ENCODE peak calls at places on chromosomes 11 and 22, in six cellular contexts. N, X, K, I, V and F are unnamed samples.

GRCh38 chr22:27107824-27108223 is 450.4 kb downstream of the MIAT start:
- DNase-seq in X (peak), N (no peak), V (peak), I (peak), K (no peak), F (no peak)

GRCh38 chr22:37242395-37242918 is 1.6 kb downstream of the RAC2 start:
- DNase-seq in V (peak), X (peak), I (peak), K (peak), N (no peak), F (peak)

GRCh38 chr22:46737976-46738641 is at the start of gene CERK:
- DNase-seq in X (peak), N (peak), K (peak), V (peak), I (peak), F (peak)

GRCh38 chr11:56700242-56700918 is 1.5 kb downstream of the OR9G1 start:
- DNase-seq in X (no peak), N (no peak), I (no peak), K (no peak), V (no peak), F (no peak)

GRCh38 chr22:18091916-18092526 is 14.2 kb downstream of the PEX26 start:
- DNase-seq in X (no peak), N (no peak), I (peak), V (peak), K (peak), F (peak)

GRCh38 chr22:42901790-42902508 is 44.9 kb upstream of the ARFGAP3 start:
- DNase-seq in N (no peak), V (peak), X (no peak), I (no peak), K (no peak), F (peak)

GRCh38 chr11:77019976-77020591 is 14.1 kb upstream of the B3GNT6 start:
- DNase-seq in I (no peak), N (no peak), V (no peak), K (no peak), X (peak), F (no peak)

GRCh38 chr11:27055065-27055682 is 14.6 kb downstream of the BBOX1 start:
- DNase-seq in I (no peak), N (no peak), K (no peak), X (peak), V (no peak), F (no peak)

GRCh38 chr11:124800226-124800929 is at the start of gene MSANTD2:
- DNase-seq in X (peak), I (peak), K (peak), V (peak), N (peak), F (peak)

GRCh38 chr22:45216133-45217003 is 24.3 kb downstream of the KIAA0930 start:
- DNase-seq in K (no peak), V (peak), X (no peak), I (peak), N (no peak), F (no peak)

GRCh38 chr11:19187880-19188279 is 13.9 kb downstream of the CSRP3 start:
- DNase-seq in I (no peak), X (peak), K (no peak), N (no peak), V (no peak), F (no peak)

GRCh38 chr11:78742430-78742829 is 167.8 kb upstream of the NARS2 start:
- DNase-seq in N (no peak), I (peak), K (no peak), X (peak), V (peak), F (no peak)

GRCh38 chr11:820655-821512 is 2.2 kb downstream of the PNPLA2 start:
- DNase-seq in K (no peak), N (no peak), V (peak), X (peak), I (peak), F (no peak)

GRCh38 chr22:32794449-32795213 is 6.9 kb upstream of the TIMP3 start:
- DNase-seq in K (no peak), X (peak), V (no peak), I (no peak), N (no peak), F (no peak)

GRCh38 chr11:111409915-111410314 is 30.8 kb upstream of the POU2AF1 start:
- DNase-seq in V (no peak), N (no peak), X (no peak), K (no peak), I (no peak), F (peak)

GRCh38 chr22:20782083-20782482 is 8.2 kb downstream of the SERPIND1 start:
- DNase-seq in I (no peak), V (no peak), N (no peak), X (no peak), K (no peak), F (no peak)

GRCh38 chr11:93196816-93197382 is 892 bp downstream of the SLC36A4 start:
- DNase-seq in V (no peak), N (no peak), X (peak), I (no peak), K (no peak), F (peak)

GRCh38 chr11:15006139-15006759 is 34.1 kb upstream of the CALCA start:
- DNase-seq in N (no peak), I (no peak), K (no peak), V (no peak), X (peak), F (peak)

GRCh38 chr11:616320-617220 is 820 bp upstream of the IRF7 start:
- DNase-seq in I (no peak), K (no peak), X (no peak), N (no peak), V (peak), F (no peak)

GRCh38 chr11:68371176-68372041 is 59.0 kb downstream of the LRP5 start:
- DNase-seq in V (peak), I (no peak), N (no peak), X (no peak), K (no peak), F (peak)

GRCh38 chr11:116169776-116170175 is 603.0 kb downstream of the BUD13 start:
- DNase-seq in N (no peak), X (no peak), V (no peak), I (no peak), K (no peak), F (no peak)

GRCh38 chr11:127230392-127230791 is 229.8 kb upstream of the KIRREL3 start:
- DNase-seq in I (no peak), K (no peak), V (no peak), N (no peak), X (no peak), F (no peak)

GRCh38 chr22:46972901-46973831 is 210.7 kb downstream of the TBC1D22A start:
- DNase-seq in X (no peak), K (no peak), V (no peak), N (no peak), I (no peak), F (no peak)

GRCh38 chr22:24683671-24684070 is 80.7 kb downstream of the GGT1 start:
- DNase-seq in N (no peak), V (no peak), K (no peak), I (no peak), X (no peak), F (no peak)

GRCh38 chr11:109086931-109087330 is 335.1 kb upstream of the C11orf87 start:
- DNase-seq in I (no peak), V (no peak), K (no peak), X (no peak), N (no peak), F (no peak)

GRCh38 chr11:15266999-15267398 is 152.3 kb downstream of the INSC start:
- DNase-seq in V (no peak), K (no peak), X (no peak), I (no peak), N (no peak), F (no peak)

GRCh38 chr11:47667555-47667954 is 25.2 kb upstream of the MTCH2 start:
- DNase-seq in X (no peak), N (no peak), V (no peak), I (no peak), K (no peak), F (no peak)

GRCh38 chr11:125069008-125069407 is 5.9 kb downstream of the SLC37A2 start:
- DNase-seq in I (no peak), V (no peak), X (peak), N (no peak), K (no peak), F (no peak)

GRCh38 chr11:60485987-60486386 is 6.6 kb upstream of the MS4A12 start:
- DNase-seq in N (no peak), I (no peak), X (no peak), K (peak), V (no peak), F (peak)

GRCh38 chr11:2580444-2581050 is 119.2 kb downstream of the KCNQ1OT1 start:
- DNase-seq in N (peak), V (peak), K (peak), I (peak), X (no peak), F (no peak)

GRCh38 chr22:49963647-49964026 is 3.1 kb downstream of the PIM3 start:
- DNase-seq in I (peak), K (no peak), N (no peak), X (no peak), V (peak), F (no peak)

GRCh38 chr11:119282495-119282894 is 34.4 kb downstream of the MCAM start:
- DNase-seq in X (no peak), K (no peak), V (no peak), N (no peak), I (no peak), F (no peak)

GRCh38 chr11:80309301-80309700 is 868.5 kb upstream of the TENM4 start:
- DNase-seq in X (no peak), I (no peak), V (no peak), K (no peak), N (no peak), F (no peak)

GRCh38 chr11:114077482-114078305 is 18.2 kb downstream of the ZBTB16 start:
- DNase-seq in V (no peak), X (no peak), N (no peak), I (no peak), K (peak), F (no peak)

GRCh38 chr11:17401316-17401715 is 12.9 kb upstream of the KCNJ11 start:
- DNase-seq in V (no peak), I (peak), K (no peak), X (no peak), N (no peak), F (no peak)

GRCh38 chr11:125410091-125410490 is 86.0 kb downstream of the FEZ1 start:
- DNase-seq in K (no peak), V (no peak), X (peak), N (no peak), I (no peak), F (no peak)